ENCODE peak calls at places on chromosomes 5 and 9, in four cellular contexts. T is GM23338, W is right lobe of liver, L is AG10803. C is an unnamed sample.

GRCh38 chr5:72559866-72560766 is 52.9 kb upstream of the ZNF366 start:
- DNase-seq in W (no peak), L (no peak), T (peak; percentile 27), C (no peak)

GRCh38 chr5:74201334-74202081 is 439.0 kb downstream of the ENC1 start:
- DNase-seq in T (no peak), L (peak; percentile 16), W (no peak), C (peak; percentile 67)

GRCh38 chr9:33517373-33517772 is 6.7 kb upstream of the ANKRD18B start:
- DNase-seq in L (peak; percentile 52), W (no peak), T (peak; percentile 34), C (peak; percentile 61)

GRCh38 chr9:81031422-81032029 is 657.8 kb downstream of the TLE1 start:
- DNase-seq in W (no peak), T (peak; percentile 2), L (no peak), C (no peak)

GRCh38 chr9:122186301-122186700 is 26.6 kb downstream of the MORN5 start:
- DNase-seq in W (no peak), T (peak; percentile 43), L (no peak), C (no peak)

GRCh38 chr5:78511116-78511906 is 137.3 kb downstream of the LHFPL2 start:
- DNase-seq in L (no peak), W (no peak), T (no peak), C (no peak)

GRCh38 chr5:160159991-160160826 is 41.0 kb upstream of the PWWP2A start:
- DNase-seq in L (no peak), W (no peak), T (peak; percentile 96), C (no peak)

GRCh38 chr9:137136926-137137607 is 1.9 kb upstream of the GRIN1 start:
- DNase-seq in T (no peak), L (no peak), W (no peak), C (no peak)

GRCh38 chr5:181056431-181056830 is 16.4 kb downstream of the BTNL9 start:
- DNase-seq in T (no peak), W (no peak), L (no peak), C (no peak)

GRCh38 chr9:132896264-132896663 is 17.6 kb downstream of the SPACA9 start:
- DNase-seq in L (no peak), T (no peak), W (no peak), C (no peak)

GRCh38 chr5:91840412-91840811 is 457.3 kb upstream of the ARRDC3 start:
- DNase-seq in L (no peak), W (no peak), T (no peak), C (no peak)

GRCh38 chr5:16754621-16755020 is 137.8 kb upstream of the RETREG1 start:
- DNase-seq in T (peak; percentile 52), W (no peak), L (no peak), C (no peak)

GRCh38 chr5:174610968-174611367 is 113.4 kb upstream of the MSX2 start:
- DNase-seq in T (no peak), L (peak; percentile 41), W (no peak), C (peak; percentile 30)

GRCh38 chr9:121721770-121722169 is 70.3 kb downstream of the DAB2IP start:
- DNase-seq in L (peak; percentile 59), T (no peak), W (no peak), C (peak; percentile 36)

GRCh38 chr5:56585973-56586740 is 229.2 kb upstream of the MAP3K1 start:
- DNase-seq in T (no peak), L (no peak), W (no peak), C (peak; percentile 2)

GRCh38 chr5:159175547-159175946 is 33.8 kb downstream of the RNF145 start:
- DNase-seq in T (no peak), W (no peak), L (peak; percentile 10), C (peak; percentile 76)

GRCh38 chr5:65013141-65013540 is 244.4 kb downstream of the CWC27 start:
- DNase-seq in W (no peak), L (peak; percentile 63), T (no peak), C (peak; percentile 59)

GRCh38 chr9:8883313-8883712 is 1083.7 kb upstream of the DMAC1 start:
- DNase-seq in L (no peak), T (no peak), W (no peak), C (no peak)

GRCh38 chr9:125759812-125760134 is 12.6 kb downstream of the PBX3 start:
- DNase-seq in W (no peak), T (peak; percentile 73), L (no peak), C (peak; percentile 38)

GRCh38 chr5:1505506-1506241 is 18.1 kb downstream of the LPCAT1 start:
- DNase-seq in W (peak; percentile 42), T (peak; percentile 48), L (peak; percentile 12), C (peak; percentile 14)

GRCh38 chr5:62093411-62093810 is 212.6 kb upstream of the KIF2A start:
- DNase-seq in T (no peak), W (no peak), L (no peak), C (no peak)

GRCh38 chr9:110601098-110601497 is 21.6 kb upstream of the SVEP1 start:
- DNase-seq in W (no peak), L (no peak), T (peak; percentile 54), C (no peak)

GRCh38 chr9:36154213-36154952 is 14.8 kb upstream of the CCIN start:
- DNase-seq in L (peak; percentile 70), W (no peak), T (no peak), C (peak; percentile 56)

GRCh38 chr9:106887066-106887465 is 24.1 kb downstream of the ZNF462 start:
- DNase-seq in W (no peak), L (no peak), T (no peak), C (no peak)

GRCh38 chr9:109035684-109036423 is 22.6 kb upstream of the CTNNAL1 start:
- DNase-seq in L (peak; percentile 86), T (no peak), W (peak; percentile 77), C (peak; percentile 91)

GRCh38 chr5:74477082-74477453 is 163.5 kb downstream of the ENC1 start:
- DNase-seq in W (no peak), T (no peak), L (no peak), C (no peak)

GRCh38 chr5:38099205-38100144 is 158.9 kb upstream of the EGFLAM start:
- DNase-seq in T (peak; percentile 17), W (no peak), L (no peak), C (no peak)

GRCh38 chr5:173689171-173689676 is 72.8 kb upstream of the BOD1 start:
- DNase-seq in L (no peak), T (peak; percentile 31), W (peak; percentile 79), C (no peak)

GRCh38 chr5:177111720-177112394 is 21.7 kb upstream of the NSD1 start:
- DNase-seq in W (no peak), T (peak; percentile 91), L (no peak), C (peak; percentile 38)

GRCh38 chr5:139561655-139562451 is 714 bp downstream of the UBE2D2 start:
- DNase-seq in L (peak; percentile 37), W (peak; percentile 73), T (peak; percentile 45), C (peak; percentile 37)

GRCh38 chr5:88778736-88779135 is 104.2 kb downstream of the MEF2C start:
- DNase-seq in L (no peak), W (no peak), T (no peak), C (no peak)

GRCh38 chr9:127224178-127224882 is 40.2 kb upstream of the GARNL3 start:
- DNase-seq in T (peak; percentile 98), W (peak; percentile 96), L (peak; percentile 55), C (peak; percentile 32)

GRCh38 chr5:72844218-72844603 is 27.8 kb downstream of the TNPO1 start:
- DNase-seq in W (no peak), T (no peak), L (no peak), C (no peak)

GRCh38 chr9:91758491-91758981 is 191.5 kb downstream of the ROR2 start:
- DNase-seq in L (peak; percentile 49), T (peak; percentile 90), W (no peak), C (peak; percentile 56)
- TF ChIP-seq CTCF in L (peak; percentile 83), T (peak; percentile 81), W (peak; percentile 17), C (peak; percentile 84)

GRCh38 chr5:29214821-29215220 is 1978.7 kb upstream of the CDH6 start:
- DNase-seq in W (no peak), T (no peak), L (no peak), C (peak; percentile 51)

GRCh38 chr5:29218829-29219228 is 1974.7 kb upstream of the CDH6 start:
- DNase-seq in W (no peak), T (no peak), L (no peak), C (no peak)

GRCh38 chr5:29213475-29213874 is 1980.0 kb upstream of the CDH6 start:
- DNase-seq in W (no peak), L (no peak), T (no peak), C (no peak)

GRCh38 chr5:29218138-29218537 is 1975.3 kb upstream of the CDH6 start:
- DNase-seq in T (peak; percentile 25), W (no peak), L (no peak), C (no peak)
- TF ChIP-seq CTCF in T (peak; percentile 66), W (peak; percentile 39), L (no peak), C (no peak)

DNA sequence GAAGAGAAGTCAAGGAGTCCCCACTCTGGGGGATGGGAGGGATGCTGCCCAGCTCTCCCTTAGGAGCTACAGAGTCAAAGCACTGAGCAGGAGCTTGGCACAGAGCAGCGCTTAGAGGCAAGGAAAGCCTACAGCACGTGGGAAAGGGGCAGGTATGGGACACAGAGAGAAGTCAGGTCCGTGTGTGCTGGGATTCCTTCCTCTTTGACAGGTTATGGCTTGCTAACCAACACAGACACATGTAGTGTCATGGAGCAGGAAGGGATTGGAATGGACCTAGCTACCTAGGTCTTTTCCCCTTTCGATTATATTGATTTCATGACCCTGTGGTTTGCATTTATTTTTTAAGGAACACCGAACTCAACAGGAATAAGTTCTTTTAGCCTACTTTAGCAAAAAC is 208.5 kb upstream of the TUT7 start:
- DNase-seq in T (no peak), L (no peak), W (no peak), C (no peak)
- TF ChIP-seq CTCF in T (no peak), L (no peak), W (no peak), C (no peak)

GRCh38 chr5:82881571-82882200 is 195.5 kb downstream of the TMEM167A start:
- DNase-seq in W (no peak), T (no peak), L (no peak), C (no peak)

GRCh38 chr5:82882316-82882715 is 194.9 kb downstream of the TMEM167A start:
- DNase-seq in L (no peak), W (no peak), T (no peak), C (no peak)

GRCh38 chr5:82886911-82887310 is 190.3 kb downstream of the TMEM167A start:
- DNase-seq in W (no peak), T (no peak), L (no peak), C (peak; percentile 34)

GRCh38 chr5:82884821-82885471 is 192.2 kb downstream of the TMEM167A start:
- DNase-seq in L (no peak), W (no peak), T (no peak), C (no peak)

DNA sequence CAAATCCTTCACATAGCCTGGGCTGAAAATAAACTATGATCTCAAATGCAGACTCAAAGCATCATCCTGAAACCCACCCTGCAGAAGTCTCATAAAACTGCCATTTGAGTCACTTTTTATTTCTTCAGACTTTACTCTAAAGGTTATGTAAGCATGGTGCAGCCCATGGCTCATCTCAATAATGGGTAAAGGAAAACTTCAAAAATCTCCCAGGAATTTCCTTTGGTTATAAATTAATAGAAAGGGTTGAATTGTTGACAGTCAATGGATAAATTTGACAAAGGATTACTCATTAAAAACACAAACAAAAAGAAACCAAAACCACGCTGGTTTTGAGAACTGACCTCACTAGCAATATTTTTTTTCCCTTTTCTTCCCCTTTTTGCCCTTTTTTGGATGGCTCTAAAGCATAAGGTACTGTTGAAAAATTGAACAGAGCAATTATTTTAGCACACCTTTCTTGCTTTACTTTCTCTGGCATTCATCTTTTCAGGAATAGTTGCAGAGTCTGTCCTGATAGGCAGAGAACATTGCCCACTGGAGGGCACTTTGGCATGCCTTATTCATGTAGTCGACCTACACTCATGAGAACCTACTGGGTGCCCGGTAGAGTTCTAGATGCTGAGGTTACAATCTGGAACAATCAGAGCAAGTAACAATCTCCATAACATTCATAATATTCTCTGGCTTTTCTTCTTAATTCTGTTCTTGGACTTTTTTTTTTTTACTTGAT is 191.4 kb downstream of the TMEM167A start:
- DNase-seq in T (no peak), L (no peak), W (no peak), C (peak; percentile 23)
- TF ChIP-seq CTCF in T (peak; percentile 57), L (no peak), W (peak; percentile 14), C (no peak)

GRCh38 chr5:59348189-59348588 is 545.3 kb downstream of the PDE4D start:
- DNase-seq in T (peak; percentile 30), L (no peak), W (no peak), C (no peak)
- TF ChIP-seq CTCF in T (no peak), L (no peak), W (no peak), C (no peak)

C was measured in fibroblast of the aortic adventitia.